ENCODE peak calls at places on chromosomes 1 and 21, in five cellular contexts. P, Q, I, Y and R are unnamed samples. For H3K9me3, the result is how much of the 10 kb centered on the place peaks cover.

GRCh38 chr1:64822621-64823020 is 77.7 kb downstream of the RAVER2 start:
- DNase-seq in P (no peak), Q (no peak), I (peak), Y (no peak), R (no peak)

GRCh38 chr1:36583980-36584805 is 101.5 kb upstream of the CSF3R start:
- DNase-seq in P (no peak), Q (no peak), I (no peak), Y (no peak), R (no peak)

GRCh38 chr1:115462677-115463076 is 124.6 kb upstream of the NGF start:
- DNase-seq in P (peak), Q (no peak), I (no peak), Y (no peak), R (no peak)

GRCh38 chr1:12196641-12197482 is 30.1 kb downstream of the TNFRSF1B start:
- DNase-seq in P (no peak), Q (peak), I (no peak), Y (no peak), R (no peak)

GRCh38 chr1:8398086-8398485 is 80.2 kb downstream of the SLC45A1 start:
- DNase-seq in P (no peak), Q (no peak), I (no peak), Y (no peak), R (no peak)

GRCh38 chr1:112666917-112667316 is 7.5 kb upstream of the MOV10 start:
- DNase-seq in P (no peak), Q (no peak), I (no peak), Y (no peak), R (no peak)

GRCh38 chr1:155177918-155178281 is 4.3 kb downstream of the TRIM46 start:
- DNase-seq in P (no peak), Q (no peak), I (no peak), Y (no peak), R (no peak)

GRCh38 chr1:108719654-108720435 is 7.1 kb downstream of the FNDC7 start:
- DNase-seq in P (no peak), Q (no peak), I (peak), Y (no peak), R (peak)

GRCh38 chr1:161502181-161502580 is 3.1 kb upstream of the FCGR2A start:
- DNase-seq in P (no peak), Q (no peak), I (no peak), Y (no peak), R (no peak)

GRCh38 chr1:18796950-18797349 is 62.5 kb downstream of the TAS1R2 start:
- DNase-seq in P (no peak), Q (no peak), I (no peak), Y (no peak), R (no peak)

GRCh38 chr1:172089768-172090510 is 248.6 kb downstream of the DNM3 start:
- DNase-seq in P (peak), Q (peak), I (peak), Y (peak), R (no peak)

GRCh38 chr1:231918239-231919015 is 291.8 kb downstream of the DISC1 start:
- DNase-seq in P (peak), Q (no peak), I (peak), Y (no peak), R (no peak)

GRCh38 chr21:26116456-26117011 is 54.0 kb downstream of the APP start:
- DNase-seq in P (no peak), Q (peak), I (peak), Y (no peak), R (peak)

GRCh38 chr1:175803413-175803812 is 60.0 kb upstream of the TNR start:
- DNase-seq in P (no peak), Q (no peak), I (no peak), Y (no peak), R (no peak)

GRCh38 chr1:57329932-57330331 is 93.9 kb downstream of the DAB1 start:
- DNase-seq in P (no peak), Q (no peak), I (no peak), Y (no peak), R (no peak)

GRCh38 chr1:212916395-212917133 is 33.8 kb upstream of the VASH2 start:
- DNase-seq in P (no peak), Q (peak), I (peak), Y (no peak), R (no peak)

GRCh38 chr1:76161451-76161850 is 86.9 kb downstream of the ST6GALNAC3 start:
- DNase-seq in P (no peak), Q (no peak), I (no peak), Y (peak), R (no peak)

GRCh38 chr1:163046071-163046470 is 23.1 kb upstream of the RGS4 start:
- DNase-seq in P (no peak), Q (no peak), I (peak), Y (no peak), R (no peak)

GRCh38 chr1:58572691-58573090 is 4.4 kb downstream of the TACSTD2 start:
- DNase-seq in P (no peak), Q (peak), I (no peak), Y (no peak), R (peak)

GRCh38 chr1:109191377-109191776 is 22.3 kb upstream of the SARS1 start:
- DNase-seq in P (no peak), Q (peak), I (no peak), Y (peak), R (no peak)

GRCh38 chr1:201015551-201016091 is 7.9 kb downstream of the KIF21B start:
- DNase-seq in P (no peak), Q (peak), I (no peak), Y (no peak), R (no peak)

GRCh38 chr1:17618558-17619247 is 79.2 kb downstream of the ARHGEF10L start:
- DNase-seq in P (no peak), Q (no peak), I (no peak), Y (no peak), R (no peak)

GRCh38 chr1:247013391-247013790 is 5.5 kb upstream of the ZNF695 start:
- DNase-seq in P (no peak), Q (no peak), I (no peak), Y (no peak), R (no peak)
- H3K9me3 ChIP-seq in P (under half), Q (under half), I (under half), Y (under half), R (under half)

GRCh38 chr21:42236693-42237092 is 17.8 kb downstream of the ABCG1 start:
- DNase-seq in P (peak), Q (no peak), I (no peak), Y (no peak), R (no peak)

GRCh38 chr21:42238185-42238934 is 19.4 kb downstream of the ABCG1 start:
- DNase-seq in P (peak), Q (no peak), I (no peak), Y (no peak), R (peak)

GRCh38 chr21:42237577-42237976 is 18.6 kb downstream of the ABCG1 start:
- DNase-seq in P (peak), Q (no peak), I (no peak), Y (no peak), R (no peak)

GRCh38 chr21:42236014-42236413 is 17.1 kb downstream of the ABCG1 start:
- DNase-seq in P (no peak), Q (no peak), I (no peak), Y (no peak), R (no peak)

GRCh38 chr21:42237161-42237560 is 18.2 kb downstream of the ABCG1 start:
- DNase-seq in P (no peak), Q (no peak), I (no peak), Y (no peak), R (no peak)
- H3K4me3 ChIP-seq in P (peak), Q (no peak), I (no peak), Y (no peak), R (no peak)

GRCh38 chr1:197907846-197908616 is 5.6 kb downstream of the C1orf53 start:
- DNase-seq in P (no peak), Q (no peak), I (no peak), Y (no peak), R (no peak)
- H3K9me3 ChIP-seq in P (under half), Q (under half), I (under half), Y (under half), R (under half)

GRCh38 chr1:243420968-243421675 is 165.3 kb downstream of the SDCCAG8 start:
- DNase-seq in P (peak), Q (no peak), I (no peak), Y (peak), R (no peak)

GRCh38 chr1:243422362-243422761 is 166.5 kb downstream of the SDCCAG8 start:
- DNase-seq in P (no peak), Q (no peak), I (no peak), Y (peak), R (no peak)

GRCh38 chr1:243420369-243420768 is 164.5 kb downstream of the SDCCAG8 start:
- DNase-seq in P (no peak), Q (no peak), I (no peak), Y (peak), R (no peak)

GRCh38 chr1:243416510-243416909 is 160.7 kb downstream of the SDCCAG8 start:
- DNase-seq in P (no peak), Q (no peak), I (no peak), Y (peak), R (no peak)

DNA sequence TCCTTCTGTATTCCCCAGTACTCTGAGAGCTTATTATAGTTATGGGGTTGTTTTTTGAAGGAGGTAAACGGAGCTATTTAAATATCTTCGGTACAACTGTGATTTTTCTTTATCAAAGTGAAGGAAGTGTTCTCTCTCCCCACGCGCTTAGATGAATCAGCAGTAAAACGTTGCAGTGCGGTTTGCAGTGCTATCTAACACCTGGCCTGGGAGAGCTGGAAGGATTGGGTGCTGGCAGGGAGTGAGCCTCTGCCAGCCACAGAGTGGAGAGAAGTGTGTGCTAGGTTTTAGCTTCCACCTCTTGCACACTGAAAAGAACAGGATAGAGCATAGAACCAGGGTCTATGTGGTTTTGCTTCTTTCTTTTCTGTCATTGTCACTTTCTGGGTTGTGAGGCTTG is 165.9 kb downstream of the SDCCAG8 start:
- DNase-seq in P (peak), Q (peak), I (peak), Y (peak), R (peak)
- H3K4me3 ChIP-seq in P (peak), Q (no peak), I (no peak), Y (no peak), R (no peak)

DNA sequence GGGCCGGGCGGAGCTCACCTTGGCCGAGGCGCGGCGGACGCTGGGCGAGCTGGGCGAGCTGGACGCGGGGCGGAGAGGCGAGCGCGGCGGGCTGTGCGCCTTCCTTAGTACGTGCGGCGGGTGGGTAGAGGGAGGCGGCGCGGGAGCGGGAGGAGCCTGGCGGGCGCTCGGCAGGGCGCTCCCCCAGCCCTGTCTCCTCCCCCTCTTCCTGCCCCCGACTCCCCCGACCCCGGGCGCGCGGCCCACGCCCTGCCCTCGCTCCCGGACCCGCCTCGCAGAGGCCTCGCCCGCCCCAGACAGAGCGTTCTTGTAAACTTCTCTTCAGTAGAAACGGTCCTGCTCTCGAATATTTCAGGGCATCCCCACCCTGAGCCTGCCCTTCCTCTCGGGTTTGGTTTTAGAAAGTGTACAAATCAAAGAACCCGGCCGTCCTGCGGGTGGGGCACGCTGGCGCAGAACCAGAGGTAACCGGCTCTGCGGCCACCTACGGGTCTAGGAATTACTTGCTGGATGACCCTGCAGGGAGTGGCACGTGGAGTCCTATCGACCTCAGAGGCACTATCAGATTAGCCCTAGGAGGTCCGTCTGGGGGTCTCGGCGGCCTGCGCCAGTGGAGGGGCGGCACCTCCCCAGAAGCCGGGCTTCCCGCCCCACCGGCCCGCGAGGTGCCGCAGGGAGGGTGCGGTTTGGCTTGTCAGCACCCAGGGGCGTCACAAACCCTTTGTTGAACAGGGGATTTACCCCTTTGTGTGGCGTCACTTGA is at the start of gene S100A10:
- DNase-seq in P (peak), Q (peak), I (peak), Y (peak), R (peak)
- H3K9me3 ChIP-seq in P (under half), Q (under half), I (under half), Y (under half), R (under half)

GRCh38 chr1:178580876-178581275 is 68.0 kb downstream of the TEX35 start:
- DNase-seq in P (no peak), Q (no peak), I (no peak), Y (no peak), R (no peak)
- H3K4me3 ChIP-seq in P (no peak), Q (no peak), I (no peak), Y (peak), R (no peak)